ENCODE peak calls at places on chromosomes 5 and 9, in four cellular contexts. Y is uterus, J is B cell, K is choroid plexus epithelial cell. W is an unnamed sample.

GRCh38 chr9:69078581-69078980 is 43.0 kb downstream of the FXN start:
- DNase-seq in Y (no peak), J (no peak), K (peak), W (no peak)

GRCh38 chr5:131406997-131407638 is 143.3 kb downstream of the CDC42SE2 start:
- DNase-seq in Y (no peak), J (no peak), K (no peak), W (no peak)

GRCh38 chr5:124584991-124585715 is 161.3 kb downstream of the ZNF608 start:
- DNase-seq in Y (no peak), J (no peak), K (no peak), W (no peak)

GRCh38 chr5:142537938-142538337 is 148.0 kb downstream of the FGF1 start:
- DNase-seq in Y (no peak), J (no peak), K (no peak), W (no peak)

GRCh38 chr9:133252301-133252776 is 22.7 kb downstream of the ABO start:
- DNase-seq in Y (peak), J (no peak), K (no peak), W (no peak)

GRCh38 chr5:134547579-134547978 is 22.1 kb downstream of the JADE2 start:
- DNase-seq in Y (peak), J (no peak), K (peak), W (no peak)

GRCh38 chr9:17065062-17065461 is 69.8 kb upstream of the CNTLN start:
- DNase-seq in Y (no peak), J (no peak), K (peak), W (no peak)

GRCh38 chr5:14359069-14360043 is 216.2 kb downstream of the TRIO start:
- DNase-seq in Y (no peak), J (no peak), K (no peak), W (no peak)

GRCh38 chr5:143322931-143323330 is 80.6 kb downstream of the NR3C1 start:
- DNase-seq in Y (no peak), J (no peak), K (peak), W (no peak)

GRCh38 chr9:18124760-18125159 is 349.2 kb upstream of the ADAMTSL1 start:
- DNase-seq in Y (no peak), J (no peak), K (peak), W (no peak)

GRCh38 chr5:40681351-40682311 is 1.9 kb downstream of the PTGER4 start:
- DNase-seq in Y (no peak), J (peak), K (no peak), W (peak)

GRCh38 chr5:1673042-1673674 is 126.5 kb downstream of the MRPL36 start:
- DNase-seq in Y (no peak), J (no peak), K (peak), W (no peak)

GRCh38 chr9:109179801-109180523 is 12.9 kb upstream of the FRRS1L start:
- DNase-seq in Y (no peak), J (no peak), K (no peak), W (no peak)

GRCh38 chr9:112002847-112003457 is 106.3 kb downstream of the UGCG start:
- DNase-seq in Y (no peak), J (no peak), K (peak), W (no peak)

GRCh38 chr5:38831909-38832308 is 13.9 kb upstream of the OSMR start:
- DNase-seq in Y (no peak), J (no peak), K (peak), W (no peak)

GRCh38 chr5:107594253-107595045 is 76.3 kb downstream of the EFNA5 start:
- DNase-seq in Y (no peak), J (no peak), K (no peak), W (no peak)

GRCh38 chr9:126164796-126165525 is 161.7 kb upstream of the MVB12B start:
- DNase-seq in Y (no peak), J (no peak), K (no peak), W (no peak)

GRCh38 chr5:166571668-166572067 is 1719.8 kb upstream of the WWC1 start:
- DNase-seq in Y (no peak), J (no peak), K (no peak), W (no peak)

GRCh38 chr9:74528207-74528606 is 31.1 kb downstream of the RORB start:
- DNase-seq in Y (no peak), J (no peak), K (no peak), W (no peak)